ENCODE peak calls at places on chromosomes 3 and 15, in five cellular contexts. D, V, B, W and K are unnamed samples.

GRCh38 chr3:125013095-125013494 is 42.7 kb downstream of the HEG1 start:
- DNase-seq in D (no peak), V (no peak), B (no peak), W (no peak), K (no peak)

GRCh38 chr3:20510396-20510795 is 324.4 kb upstream of the SGO1 start:
- DNase-seq in D (no peak), V (no peak), B (no peak), W (no peak), K (no peak)

GRCh38 chr3:64207289-64208086 is 17.8 kb downstream of the PRICKLE2 start:
- DNase-seq in D (no peak), V (no peak), B (peak), W (no peak), K (no peak)

GRCh38 chr15:90871716-90872480 is 3.5 kb downstream of the FURIN start:
- DNase-seq in D (no peak), V (peak), B (no peak), W (no peak), K (peak)

GRCh38 chr3:59127071-59127470 is 77.2 kb upstream of the CFAP20DC start:
- DNase-seq in D (no peak), V (no peak), B (no peak), W (no peak), K (no peak)

GRCh38 chr3:123623346-123623880 is 38.6 kb upstream of the HACD2 start:
- DNase-seq in D (no peak), V (no peak), B (no peak), W (no peak), K (no peak)

GRCh38 chr3:135918600-135918999 is 46.9 kb upstream of the PPP2R3A start:
- DNase-seq in D (no peak), V (no peak), B (no peak), W (no peak), K (no peak)

GRCh38 chr3:196454935-196455334 is 22.7 kb upstream of the UBXN7 start:
- DNase-seq in D (no peak), V (no peak), B (no peak), W (no peak), K (no peak)

GRCh38 chr15:70087708-70088352 is 9.9 kb downstream of the TLE3 start:
- DNase-seq in D (no peak), V (no peak), B (no peak), W (no peak), K (no peak)

GRCh38 chr15:72306211-72306785 is 13.7 kb downstream of the CELF6 start:
- DNase-seq in D (no peak), V (peak), B (no peak), W (peak), K (no peak)